ENCODE peak calls at places on chromosomes 7 and 10, in five cellular contexts. X, H, Z, U and T are unnamed samples.

GRCh38 chr10:62559481-62560206 is 185.5 kb downstream of the ZNF365 start:
- DNase-seq in X (no peak), H (no peak), Z (no peak), U (no peak), T (no peak)

GRCh38 chr10:75444781-75445386 is 13.5 kb downstream of the LRMDA start:
- DNase-seq in X (no peak), H (no peak), Z (no peak), U (no peak), T (no peak)

GRCh38 chr10:31771345-31771831 is 157.2 kb downstream of the ARHGAP12 start:
- DNase-seq in X (peak; percentile 51), H (no peak), Z (no peak), U (no peak), T (no peak)

GRCh38 chr10:48976208-48976607 is 36.6 kb upstream of the LRRC18 start:
- DNase-seq in X (peak; percentile 38), H (peak; percentile 18), Z (peak; percentile 4), U (no peak), T (no peak)

GRCh38 chr7:137932881-137933269 is 69.0 kb downstream of the CREB3L2 start:
- DNase-seq in X (no peak), H (no peak), Z (no peak), U (peak; percentile 39), T (peak; percentile 80)

GRCh38 chr7:39633563-39634550 is 10.5 kb downstream of the RALA start:
- DNase-seq in X (no peak), H (no peak), Z (no peak), U (no peak), T (no peak)

GRCh38 chr7:106704000-106704840 is 43.3 kb upstream of the CCDC71L start:
- DNase-seq in X (no peak), H (no peak), Z (no peak), U (no peak), T (no peak)

GRCh38 chr7:86660950-86661462 is 17.3 kb downstream of the GRM3 start:
- DNase-seq in X (no peak), H (no peak), Z (no peak), U (no peak), T (no peak)

GRCh38 chr7:30278849-30279505 is 5.4 kb upstream of the ZNRF2 start:
- DNase-seq in X (no peak), H (no peak), Z (no peak), U (no peak), T (no peak)

GRCh38 chr10:101767600-101767945 is 8.3 kb downstream of the FGF8 start:
- DNase-seq in X (no peak), H (no peak), Z (no peak), U (no peak), T (no peak)

GRCh38 chr7:39663263-39663662 is 39.9 kb downstream of the RALA start:
- DNase-seq in X (no peak), H (no peak), Z (no peak), U (no peak), T (no peak)

GRCh38 chr10:29970576-29970975 is 88.8 kb downstream of the JCAD start:
- DNase-seq in X (no peak), H (no peak), Z (no peak), U (no peak), T (no peak)

GRCh38 chr7:3266240-3266639 is 34.8 kb upstream of the SDK1 start:
- DNase-seq in X (no peak), H (peak; percentile 68), Z (no peak), U (no peak), T (no peak)

GRCh38 chr7:55438765-55439525 is 73.8 kb downstream of the LANCL2 start:
- DNase-seq in X (peak; percentile 65), H (peak; percentile 23), Z (peak; percentile 53), U (no peak), T (no peak)

GRCh38 chr7:22252886-22253536 is 103.9 kb downstream of the RAPGEF5 start:
- DNase-seq in X (no peak), H (no peak), Z (no peak), U (no peak), T (no peak)

GRCh38 chr7:127889677-127890076 is 141.6 kb downstream of the LRRC4 start:
- DNase-seq in X (no peak), H (no peak), Z (no peak), U (no peak), T (no peak)

GRCh38 chr10:103244663-103245271 is 920 bp upstream of the RPEL1 start:
- DNase-seq in X (peak; percentile 70), H (peak; percentile 67), Z (peak; percentile 72), U (no peak), T (peak; percentile 59)

GRCh38 chr7:42494199-42494710 is 257.2 kb upstream of the GLI3 start:
- DNase-seq in X (no peak), H (no peak), Z (no peak), U (no peak), T (no peak)

GRCh38 chr10:128274938-128275337 is 148.7 kb upstream of the MKI67 start:
- DNase-seq in X (peak; percentile 45), H (no peak), Z (no peak), U (no peak), T (no peak)

GRCh38 chr10:132336064-132336746 is 4.2 kb downstream of the LRRC27 start:
- DNase-seq in X (no peak), H (no peak), Z (no peak), U (no peak), T (no peak)
- TF ChIP-seq CTCF in X (no peak), H (no peak), Z (no peak), U (no peak), T (no peak)

DNA sequence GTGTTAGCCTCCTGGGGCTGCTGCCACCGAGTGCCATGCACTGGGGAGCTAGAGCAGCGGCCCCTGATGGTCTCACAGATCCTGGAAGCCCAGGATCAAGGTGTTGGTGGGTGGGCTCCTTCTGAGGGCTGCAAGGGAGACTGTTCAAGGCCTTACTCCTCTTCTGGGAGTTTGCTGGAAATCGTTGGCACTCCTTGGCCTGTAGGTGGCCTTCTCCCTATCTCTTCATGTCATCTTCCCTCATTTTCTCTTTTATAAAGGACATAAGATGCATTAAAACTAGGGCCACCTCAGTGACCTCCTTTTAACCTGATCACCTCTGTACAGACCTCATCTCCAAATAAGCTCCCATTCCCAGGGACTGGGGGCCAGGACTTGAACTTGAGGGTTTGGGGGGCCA is 27.0 kb upstream of the ZNF862 start:
- DNase-seq in X (no peak), H (no peak), Z (no peak), U (no peak), T (no peak)
- TF ChIP-seq CTCF in X (no peak), H (peak; percentile 74), Z (no peak), U (peak; percentile 32), T (peak; percentile 9)

DNA sequence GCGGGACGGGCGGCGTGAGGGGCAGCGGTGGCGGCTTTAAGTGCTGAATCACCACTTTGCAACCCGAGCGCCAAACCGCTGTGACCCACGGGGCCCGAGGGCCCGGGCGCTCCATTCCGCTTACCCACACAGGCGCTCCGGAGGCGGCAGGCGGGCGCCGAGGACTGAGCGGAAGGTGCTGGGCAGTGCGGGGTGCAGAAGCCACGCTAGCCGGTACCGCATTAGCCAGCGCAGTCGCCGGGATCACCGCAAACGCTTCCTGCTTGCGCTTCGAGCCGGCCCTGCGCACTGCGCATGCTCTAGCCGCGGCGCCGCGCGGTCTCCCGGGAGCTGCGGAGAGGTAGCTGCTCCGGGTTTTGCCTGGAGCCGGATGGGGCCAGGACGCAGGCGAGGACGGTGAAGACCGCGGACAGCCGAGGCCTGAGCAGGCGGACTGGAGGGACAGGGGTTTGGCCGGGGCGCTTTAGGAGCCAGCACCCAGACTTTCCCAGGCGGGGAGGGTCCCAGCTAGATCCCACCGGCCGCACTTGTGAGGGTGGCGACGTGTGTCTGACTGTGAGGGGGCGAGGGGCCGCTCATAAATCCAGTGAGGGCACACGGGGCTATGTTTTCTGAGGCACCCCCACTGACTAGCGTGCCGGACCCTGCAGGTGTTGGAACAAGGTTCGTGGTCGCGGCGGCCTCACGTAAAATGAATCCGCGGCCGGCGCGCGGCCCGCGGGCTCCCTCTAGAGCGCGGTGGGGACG is at the start of gene IDE:
- DNase-seq in X (peak; percentile 91), H (peak; percentile 95), Z (peak; percentile 91), U (no peak), T (peak; percentile 66)
- TF ChIP-seq CTCF in X (peak; percentile 92), H (peak; percentile 86), Z (peak; percentile 93), U (peak; percentile 98), T (peak; percentile 92)

DNA sequence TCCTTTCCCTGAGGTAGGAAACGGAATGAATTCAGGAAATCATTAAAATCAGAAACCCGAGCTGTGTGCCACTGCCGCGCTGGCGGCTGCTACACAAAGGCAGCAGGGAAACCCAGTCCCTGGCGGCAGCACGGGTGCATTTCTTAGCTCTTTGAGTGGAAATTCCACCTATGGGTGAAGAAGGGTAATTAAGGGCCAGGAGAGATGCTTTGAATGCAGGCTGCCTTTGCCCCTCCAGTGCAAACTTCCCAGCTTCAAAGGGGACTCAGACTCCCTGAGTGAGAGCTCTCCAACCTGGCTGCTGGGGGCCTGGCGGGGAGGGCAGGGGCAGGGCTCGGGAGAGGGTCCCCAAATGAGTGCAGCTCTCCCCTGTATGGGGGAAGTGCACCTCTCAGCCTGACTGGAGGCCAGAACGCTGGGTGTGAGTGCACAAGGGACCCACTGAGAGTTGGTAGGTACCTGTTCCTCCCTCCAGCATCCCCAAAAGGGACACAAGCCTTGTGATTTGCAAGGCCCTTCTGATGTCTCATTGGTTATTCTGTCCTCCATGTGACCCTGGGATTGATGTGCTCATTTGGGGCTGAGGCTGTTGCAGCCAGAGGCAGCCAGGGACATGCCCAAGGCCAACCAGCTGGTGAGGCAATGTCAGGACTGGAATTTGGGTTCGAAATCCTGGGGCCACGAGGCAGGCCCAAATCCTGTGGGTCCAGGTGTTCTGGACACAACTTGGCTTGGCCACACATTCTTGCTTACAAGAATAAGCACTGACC is 16.3 kb upstream of the ZMIZ1 start:
- DNase-seq in X (peak; percentile 4), H (no peak), Z (no peak), U (no peak), T (no peak)
- TF ChIP-seq CTCF in X (no peak), H (peak; percentile 1), Z (no peak), U (peak; percentile 13), T (no peak)

GRCh38 chr10:43409385-43410109 is 561 bp upstream of the HNRNPF start:
- DNase-seq in X (peak; percentile 59), H (no peak), Z (no peak), U (no peak), T (no peak)

GRCh38 chr10:43408331-43408709 is 666 bp downstream of the HNRNPF start:
- DNase-seq in X (peak; percentile 34), H (no peak), Z (peak; percentile 42), U (no peak), T (no peak)

GRCh38 chr10:43408710-43409384 is at the start of gene HNRNPF:
- DNase-seq in X (peak; percentile 96), H (peak; percentile 94), Z (peak; percentile 90), U (peak; percentile 78), T (peak; percentile 90)

GRCh38 chr10:43407148-43407575 is 1.8 kb downstream of the HNRNPF start:
- DNase-seq in X (peak; percentile 67), H (peak; percentile 32), Z (no peak), U (no peak), T (no peak)

DNA sequence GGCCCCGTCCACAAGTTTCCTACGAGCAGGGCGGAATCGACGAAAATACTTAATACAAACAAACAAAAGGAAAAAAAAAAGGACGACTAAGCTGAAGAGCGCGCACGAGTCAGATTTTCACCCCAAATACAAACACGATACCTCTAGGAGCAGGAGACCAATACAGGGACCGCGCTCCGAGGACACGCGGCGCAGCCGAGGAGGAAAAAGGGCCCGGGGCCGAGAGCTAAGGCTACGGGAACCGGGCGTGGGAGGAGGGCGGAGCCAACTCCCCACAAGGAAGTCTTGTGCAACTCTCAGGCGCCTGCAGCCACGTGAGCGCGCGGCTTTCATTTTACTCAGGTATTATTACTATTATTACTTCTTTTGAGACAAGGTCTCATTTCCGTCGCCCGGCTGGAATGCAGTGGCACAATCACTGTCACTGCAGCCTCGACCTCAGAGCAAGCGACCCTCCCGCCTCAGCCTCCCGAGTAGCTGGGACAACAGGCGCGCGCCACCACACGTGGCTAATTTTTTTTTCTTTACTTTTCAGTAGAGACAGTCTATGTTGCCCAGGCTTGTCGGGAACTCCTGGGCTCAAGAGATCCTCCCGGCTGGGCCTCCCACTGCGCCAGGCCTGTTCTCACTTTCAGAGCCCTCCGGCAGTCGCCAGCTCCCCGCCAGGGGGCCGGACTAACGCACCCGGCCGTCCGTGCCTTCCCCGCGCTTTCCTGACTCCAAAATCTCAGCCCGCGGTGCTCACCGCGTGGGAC is 1.2 kb downstream of the HNRNPF start:
- DNase-seq in X (peak; percentile 94), H (peak; percentile 80), Z (peak; percentile 82), U (peak; percentile 43), T (peak; percentile 75)
- TF ChIP-seq CTCF in X (peak; percentile 40), H (peak; percentile 56), Z (peak; percentile 31), U (peak; percentile 62), T (peak; percentile 45)